ENCODE peak calls at places on chromosomes 6 and 20, in four cellular contexts. Y, T, U and I are unnamed samples.

GRCh38 chr20:37990571-37991151 is 42.6 kb downstream of the TTI1 start:
- DNase-seq in U (peak), T (no peak), Y (peak), I (no peak)

GRCh38 chr20:49858076-49858565 is 45.5 kb downstream of the SLC9A8 start:
- DNase-seq in U (no peak), T (no peak), Y (no peak), I (no peak)

GRCh38 chr6:126764696-126765095 is 353.8 kb upstream of the RSPO3 start:
- DNase-seq in T (no peak), U (no peak), Y (no peak), I (no peak)

GRCh38 chr20:62642666-62643520 is 590 bp downstream of the SLCO4A1 start:
- DNase-seq in T (peak), U (peak), Y (peak), I (no peak)

GRCh38 chr20:35171753-35172433 is at the start of gene PROCR:
- DNase-seq in Y (peak), T (no peak), U (peak), I (peak)

GRCh38 chr6:39156763-39157162 is 41.8 kb upstream of the SAYSD1 start:
- DNase-seq in T (no peak), U (no peak), Y (no peak), I (no peak)

GRCh38 chr6:113644861-113645575 is 212.1 kb upstream of the MARCKS start:
- DNase-seq in Y (peak), U (no peak), T (no peak), I (no peak)

GRCh38 chr6:154292855-154293519 is 63.6 kb downstream of the IPCEF1 start:
- DNase-seq in T (no peak), Y (peak), U (no peak), I (no peak)

GRCh38 chr6:16585805-16586204 is 175.5 kb downstream of the ATXN1 start:
- DNase-seq in U (no peak), Y (peak), T (no peak), I (no peak)

GRCh38 chr6:10180138-10181074 is 234.5 kb downstream of the TFAP2A start:
- DNase-seq in Y (no peak), U (no peak), T (no peak), I (no peak)

GRCh38 chr6:13717787-13718458 is 6.3 kb upstream of the RANBP9 start:
- DNase-seq in Y (no peak), T (no peak), U (no peak), I (no peak)

GRCh38 chr6:166005846-166006592 is 161.6 kb downstream of the TBXT start:
- DNase-seq in Y (peak), U (no peak), T (peak), I (no peak)

GRCh38 chr6:12749531-12750379 is 33.2 kb downstream of the PHACTR1 start:
- DNase-seq in U (no peak), T (peak), Y (peak), I (peak)

GRCh38 chr6:142900467-142900961 is 44.5 kb downstream of the HIVEP2 start:
- DNase-seq in Y (no peak), T (no peak), U (peak), I (no peak)

GRCh38 chr6:35736982-35737412 is at the start of gene ARMC12:
- DNase-seq in T (no peak), U (no peak), Y (no peak), I (no peak)

GRCh38 chr6:130853555-130854183 is 26.5 kb downstream of the SMLR1 start:
- DNase-seq in Y (peak), U (no peak), T (no peak), I (no peak)

GRCh38 chr20:18527836-18528235 is 20.1 kb downstream of the SEC23B start:
- DNase-seq in U (no peak), Y (peak), T (no peak), I (no peak)

GRCh38 chr20:25626779-25627178 is 3.0 kb upstream of the NANP start:
- DNase-seq in U (no peak), Y (no peak), T (no peak), I (peak)

GRCh38 chr6:166617359-166617758 is 9.7 kb downstream of the RPS6KA2 start:
- DNase-seq in T (no peak), Y (no peak), U (no peak), I (no peak)

GRCh38 chr6:25022140-25022553 is 86.4 kb upstream of the RIPOR2 start:
- DNase-seq in Y (peak), T (no peak), U (no peak), I (no peak)

GRCh38 chr20:8309638-8310037 is 177.6 kb downstream of the PLCB1 start:
- DNase-seq in T (no peak), U (no peak), Y (peak), I (peak)

GRCh38 chr6:127202676-127203075 is 64.0 kb upstream of the RNF146 start:
- DNase-seq in T (no peak), Y (no peak), U (no peak), I (no peak)